ENCODE peak calls at places on chromosomes 7 and 10, in nine cellular contexts. One of them, this sample, is unnamed.

GRCh38 chr10:133422223-133422820 is 2.1 kb downstream of the SPRN start:
- DNase-seq in PC-9: no peak
- DNase-seq in hepatocyte: no peak
- DNase-seq in choroid plexus epithelial cell: no peak
- DNase-seq in HFF-Myc: no peak
- DNase-seq in DND-41: no peak
- DNase-seq in sigmoid colon: no peak
- DNase-seq in uterus: no peak
- DNase-seq in transverse colon: no peak
- DNase-seq in this sample: no peak

GRCh38 chr10:29569778-29570177 is 65.0 kb downstream of the SVIL start:
- DNase-seq in PC-9: no peak
- DNase-seq in hepatocyte: no peak
- DNase-seq in choroid plexus epithelial cell: no peak
- DNase-seq in HFF-Myc: peak
- DNase-seq in DND-41: no peak
- DNase-seq in sigmoid colon: no peak
- DNase-seq in uterus: no peak
- DNase-seq in transverse colon: no peak
- DNase-seq in this sample: peak

GRCh38 chr7:106124176-106124575 is 12.1 kb upstream of the SYPL1 start:
- DNase-seq in PC-9: no peak
- DNase-seq in hepatocyte: no peak
- DNase-seq in choroid plexus epithelial cell: no peak
- DNase-seq in HFF-Myc: no peak
- DNase-seq in DND-41: no peak
- DNase-seq in sigmoid colon: no peak
- DNase-seq in uterus: peak
- DNase-seq in transverse colon: no peak
- DNase-seq in this sample: no peak

GRCh38 chr7:111210996-111211395 is 120.1 kb downstream of the LRRN3 start:
- DNase-seq in PC-9: no peak
- DNase-seq in hepatocyte: no peak
- DNase-seq in choroid plexus epithelial cell: peak
- DNase-seq in HFF-Myc: no peak
- DNase-seq in DND-41: no peak
- DNase-seq in sigmoid colon: no peak
- DNase-seq in uterus: no peak
- DNase-seq in transverse colon: no peak
- DNase-seq in this sample: peak

GRCh38 chr10:6844251-6844650 is 264.2 kb upstream of the PRKCQ start:
- DNase-seq in PC-9: no peak
- DNase-seq in hepatocyte: no peak
- DNase-seq in choroid plexus epithelial cell: no peak
- DNase-seq in HFF-Myc: no peak
- DNase-seq in DND-41: no peak
- DNase-seq in sigmoid colon: no peak
- DNase-seq in uterus: no peak
- DNase-seq in transverse colon: no peak
- DNase-seq in this sample: no peak

GRCh38 chr7:44283381-44284211 is 41.8 kb downstream of the CAMK2B start:
- DNase-seq in PC-9: no peak
- DNase-seq in hepatocyte: no peak
- DNase-seq in choroid plexus epithelial cell: no peak
- DNase-seq in HFF-Myc: no peak
- DNase-seq in DND-41: no peak
- DNase-seq in sigmoid colon: peak
- DNase-seq in uterus: peak
- DNase-seq in transverse colon: peak
- DNase-seq in this sample: no peak

GRCh38 chr10:119393421-119393820 is 149.1 kb downstream of the RGS10 start:
- DNase-seq in PC-9: no peak
- DNase-seq in hepatocyte: no peak
- DNase-seq in choroid plexus epithelial cell: no peak
- DNase-seq in HFF-Myc: no peak
- DNase-seq in DND-41: no peak
- DNase-seq in sigmoid colon: no peak
- DNase-seq in uterus: no peak
- DNase-seq in transverse colon: no peak
- DNase-seq in this sample: no peak

GRCh38 chr7:133047321-133047720 is 34.6 kb downstream of the CHCHD3 start:
- DNase-seq in PC-9: no peak
- DNase-seq in hepatocyte: no peak
- DNase-seq in choroid plexus epithelial cell: peak
- DNase-seq in HFF-Myc: no peak
- DNase-seq in DND-41: no peak
- DNase-seq in sigmoid colon: no peak
- DNase-seq in uterus: no peak
- DNase-seq in transverse colon: no peak
- DNase-seq in this sample: no peak

DNA sequence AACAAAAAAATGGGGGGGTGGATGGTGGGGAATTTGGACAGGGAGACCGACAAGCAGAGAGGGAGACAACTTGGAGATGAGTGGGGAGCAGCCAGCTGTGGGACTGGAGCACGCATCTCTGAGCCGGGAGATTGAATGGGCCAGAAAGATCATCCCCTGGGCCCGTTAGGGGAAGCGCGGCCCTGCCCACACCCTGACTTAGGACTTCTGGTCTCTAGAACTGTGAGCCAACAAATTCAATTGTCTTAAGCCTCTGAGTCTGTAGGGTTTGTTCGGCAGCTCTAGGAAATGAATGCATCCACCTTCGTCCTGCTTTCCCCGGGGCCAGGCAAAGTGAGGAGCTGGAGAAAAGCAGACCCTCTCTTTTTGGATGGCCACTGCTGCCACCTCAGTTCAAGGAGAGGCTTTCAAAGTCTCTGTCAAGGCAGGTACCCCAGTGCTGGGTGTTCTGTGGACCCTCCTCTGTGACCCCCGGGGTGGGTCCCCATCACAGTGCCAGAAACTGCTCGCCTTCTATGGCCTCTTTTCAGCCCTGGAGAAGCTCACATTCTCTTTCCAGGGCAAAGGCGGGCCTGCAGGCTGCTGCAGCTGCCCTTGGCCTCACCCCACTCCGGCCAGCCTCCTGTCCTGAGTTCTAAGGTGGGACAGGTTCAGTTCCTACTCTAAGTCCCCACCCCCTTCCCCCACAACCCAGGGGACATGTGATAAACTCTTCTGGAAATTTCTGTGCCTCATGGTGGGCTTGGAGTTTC is 423.2 kb downstream of the RPS24 start:
- DNase-seq in PC-9: no peak
- DNase-seq in hepatocyte: no peak
- DNase-seq in choroid plexus epithelial cell: no peak
- DNase-seq in HFF-Myc: no peak
- DNase-seq in DND-41: no peak
- DNase-seq in sigmoid colon: no peak
- DNase-seq in uterus: no peak
- DNase-seq in transverse colon: no peak
- DNase-seq in this sample: no peak
- H3K4me3 ChIP-seq in PC-9: no peak
- H3K4me3 ChIP-seq in hepatocyte: no peak
- H3K4me3 ChIP-seq in choroid plexus epithelial cell: no peak
- H3K4me3 ChIP-seq in HFF-Myc: no peak
- H3K4me3 ChIP-seq in DND-41: no peak
- H3K4me3 ChIP-seq in sigmoid colon: no peak
- H3K4me3 ChIP-seq in uterus: no peak
- H3K4me3 ChIP-seq in transverse colon: no peak
- H3K4me3 ChIP-seq in this sample: no peak

GRCh38 chr10:124672181-124672638 is 72.0 kb downstream of the FAM53B start:
- DNase-seq in PC-9: no peak
- DNase-seq in hepatocyte: no peak
- DNase-seq in choroid plexus epithelial cell: no peak
- DNase-seq in HFF-Myc: no peak
- DNase-seq in DND-41: no peak
- DNase-seq in sigmoid colon: no peak
- DNase-seq in uterus: no peak
- DNase-seq in transverse colon: no peak
- DNase-seq in this sample: no peak

GRCh38 chr10:124670849-124671248 is 73.3 kb downstream of the FAM53B start:
- DNase-seq in PC-9: no peak
- DNase-seq in hepatocyte: no peak
- DNase-seq in choroid plexus epithelial cell: no peak
- DNase-seq in HFF-Myc: no peak
- DNase-seq in DND-41: peak
- DNase-seq in sigmoid colon: no peak
- DNase-seq in uterus: no peak
- DNase-seq in transverse colon: no peak
- DNase-seq in this sample: no peak

GRCh38 chr10:124669824-124670654 is 74.1 kb downstream of the FAM53B start:
- DNase-seq in PC-9: no peak
- DNase-seq in hepatocyte: no peak
- DNase-seq in choroid plexus epithelial cell: no peak
- DNase-seq in HFF-Myc: no peak
- DNase-seq in DND-41: no peak
- DNase-seq in sigmoid colon: no peak
- DNase-seq in uterus: no peak
- DNase-seq in transverse colon: no peak
- DNase-seq in this sample: no peak

GRCh38 chr10:124669141-124669823 is 74.9 kb downstream of the FAM53B start:
- DNase-seq in PC-9: no peak
- DNase-seq in hepatocyte: no peak
- DNase-seq in choroid plexus epithelial cell: no peak
- DNase-seq in HFF-Myc: no peak
- DNase-seq in DND-41: no peak
- DNase-seq in sigmoid colon: no peak
- DNase-seq in uterus: no peak
- DNase-seq in transverse colon: no peak
- DNase-seq in this sample: no peak

DNA sequence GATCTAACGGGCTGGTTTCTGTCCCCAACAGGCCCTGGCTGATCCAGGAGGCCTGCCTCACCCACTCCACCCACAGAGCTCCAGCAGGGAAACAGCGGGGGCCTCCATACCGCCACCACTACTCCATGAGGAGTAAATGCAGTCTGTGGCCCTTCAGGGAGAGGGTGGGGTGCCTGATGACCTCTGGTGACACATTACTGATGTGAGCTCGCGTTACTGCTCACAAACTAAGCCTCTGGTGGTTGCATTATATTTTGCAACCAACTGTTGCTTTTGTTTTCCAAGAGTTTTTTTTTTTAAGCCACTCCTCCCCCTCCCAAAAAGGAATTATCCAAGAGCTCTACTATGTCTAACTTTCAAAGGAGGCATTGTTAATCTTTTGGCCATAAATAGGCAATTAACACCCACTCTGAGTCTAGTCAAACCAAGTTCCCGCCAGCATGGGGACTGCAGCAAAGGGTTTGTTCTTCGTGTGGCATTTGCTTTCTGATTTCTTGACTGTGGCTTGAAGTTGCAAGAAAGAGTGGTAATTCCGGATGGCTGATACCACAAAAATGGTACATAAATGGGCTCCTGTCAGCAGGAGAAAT is 72.6 kb downstream of the FAM53B start:
- DNase-seq in PC-9: peak
- DNase-seq in hepatocyte: peak
- DNase-seq in choroid plexus epithelial cell: peak
- DNase-seq in HFF-Myc: no peak
- DNase-seq in DND-41: no peak
- DNase-seq in sigmoid colon: peak
- DNase-seq in uterus: no peak
- DNase-seq in transverse colon: no peak
- DNase-seq in this sample: no peak
- TF ChIP-seq CTCF in PC-9: peak
- TF ChIP-seq CTCF in hepatocyte: no peak
- TF ChIP-seq CTCF in choroid plexus epithelial cell: no peak
- TF ChIP-seq CTCF in HFF-Myc: no peak
- TF ChIP-seq CTCF in DND-41: no peak
- TF ChIP-seq CTCF in sigmoid colon: no peak
- TF ChIP-seq CTCF in uterus: no peak
- TF ChIP-seq CTCF in transverse colon: peak
- TF ChIP-seq CTCF in this sample: no peak

GRCh38 chr10:101122270-101123084 is 8.6 kb upstream of the TLX1 start:
- DNase-seq in PC-9: no peak
- DNase-seq in hepatocyte: no peak
- DNase-seq in choroid plexus epithelial cell: no peak
- DNase-seq in HFF-Myc: no peak
- DNase-seq in DND-41: no peak
- DNase-seq in sigmoid colon: no peak
- DNase-seq in uterus: no peak
- DNase-seq in transverse colon: no peak
- DNase-seq in this sample: no peak

GRCh38 chr10:101121661-101122045 is 9.4 kb upstream of the TLX1 start:
- DNase-seq in PC-9: no peak
- DNase-seq in hepatocyte: no peak
- DNase-seq in choroid plexus epithelial cell: no peak
- DNase-seq in HFF-Myc: no peak
- DNase-seq in DND-41: no peak
- DNase-seq in sigmoid colon: no peak
- DNase-seq in uterus: no peak
- DNase-seq in transverse colon: no peak
- DNase-seq in this sample: no peak

GRCh38 chr10:101123085-101123814 is 7.8 kb upstream of the TLX1 start:
- DNase-seq in PC-9: no peak
- DNase-seq in hepatocyte: no peak
- DNase-seq in choroid plexus epithelial cell: no peak
- DNase-seq in HFF-Myc: no peak
- DNase-seq in DND-41: no peak
- DNase-seq in sigmoid colon: no peak
- DNase-seq in uterus: no peak
- DNase-seq in transverse colon: peak
- DNase-seq in this sample: no peak

GRCh38 chr10:101124933-101125332 is 6.2 kb upstream of the TLX1 start:
- DNase-seq in PC-9: no peak
- DNase-seq in hepatocyte: no peak
- DNase-seq in choroid plexus epithelial cell: no peak
- DNase-seq in HFF-Myc: no peak
- DNase-seq in DND-41: no peak
- DNase-seq in sigmoid colon: no peak
- DNase-seq in uterus: no peak
- DNase-seq in transverse colon: no peak
- DNase-seq in this sample: no peak

DNA sequence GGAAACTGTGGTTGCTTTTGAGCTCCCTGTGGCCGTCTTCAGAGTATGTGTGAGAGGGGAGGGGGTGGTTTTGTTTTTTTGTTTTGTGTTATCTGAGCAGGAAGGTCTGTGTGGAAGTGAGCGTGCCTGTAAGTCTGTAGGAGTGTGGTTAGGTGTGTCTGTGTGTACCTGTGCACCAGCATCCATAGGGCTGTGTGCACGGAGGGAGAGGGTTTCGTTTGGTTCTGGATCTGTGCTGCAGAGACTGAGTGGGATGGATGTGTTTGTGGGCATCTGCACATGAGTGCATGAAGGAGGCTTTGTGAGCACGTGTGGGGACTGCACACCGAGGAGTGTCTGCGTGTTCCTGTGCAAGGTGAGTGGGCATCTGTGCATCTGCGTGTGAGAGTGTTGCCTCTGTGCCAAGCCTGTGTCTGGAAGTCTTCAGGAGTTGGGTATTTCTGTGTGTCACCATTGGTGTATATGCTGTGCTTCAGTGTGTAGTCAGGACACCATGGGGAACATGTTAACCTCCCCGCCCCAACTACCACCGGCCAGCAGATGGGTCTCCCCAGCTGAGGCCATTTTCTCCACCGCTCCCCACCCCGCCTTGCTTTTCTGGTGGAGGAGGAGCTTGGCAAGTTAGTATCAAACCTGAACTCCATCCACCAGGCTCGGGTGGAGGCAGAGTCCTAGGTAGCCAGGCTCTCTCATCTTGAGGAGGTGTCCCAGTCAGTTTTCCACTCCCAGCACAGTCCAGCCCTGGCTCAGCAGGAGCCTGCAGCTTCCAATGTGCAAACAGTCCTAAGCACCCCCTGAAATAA is 7.1 kb upstream of the TLX1 start:
- DNase-seq in PC-9: no peak
- DNase-seq in hepatocyte: no peak
- DNase-seq in choroid plexus epithelial cell: no peak
- DNase-seq in HFF-Myc: no peak
- DNase-seq in DND-41: no peak
- DNase-seq in sigmoid colon: peak
- DNase-seq in uterus: no peak
- DNase-seq in transverse colon: no peak
- DNase-seq in this sample: no peak
- H3K4me3 ChIP-seq in PC-9: no peak
- H3K4me3 ChIP-seq in hepatocyte: no peak
- H3K4me3 ChIP-seq in choroid plexus epithelial cell: no peak
- H3K4me3 ChIP-seq in HFF-Myc: no peak
- H3K4me3 ChIP-seq in DND-41: no peak
- H3K4me3 ChIP-seq in sigmoid colon: peak
- H3K4me3 ChIP-seq in uterus: no peak
- H3K4me3 ChIP-seq in transverse colon: peak
- H3K4me3 ChIP-seq in this sample: no peak

GRCh38 chr10:27241640-27242472 is 1.3 kb upstream of the ACBD5 start:
- DNase-seq in PC-9: peak
- DNase-seq in hepatocyte: peak
- DNase-seq in choroid plexus epithelial cell: peak
- DNase-seq in HFF-Myc: peak
- DNase-seq in DND-41: peak
- DNase-seq in sigmoid colon: peak
- DNase-seq in uterus: peak
- DNase-seq in transverse colon: peak
- DNase-seq in this sample: peak
- TF ChIP-seq CTCF in PC-9: no peak
- TF ChIP-seq CTCF in hepatocyte: peak
- TF ChIP-seq CTCF in choroid plexus epithelial cell: peak
- TF ChIP-seq CTCF in HFF-Myc: peak
- TF ChIP-seq CTCF in DND-41: peak
- TF ChIP-seq CTCF in sigmoid colon: peak
- TF ChIP-seq CTCF in uterus: peak
- TF ChIP-seq CTCF in transverse colon: peak
- TF ChIP-seq CTCF in this sample: peak